ENCODE peak calls at places on chromosomes 2 and 18, in four cellular contexts. W is stimulated activated CD4-positive, alpha-beta T cell treated with anti-CD3 and anti-CD28 coated beads, Interleukin-4, amount 100 ng/mL, for 24 hours; J is EH; L is heart left ventricle. P is an unnamed sample.

GRCh38 chr2:163121483-163121882 is 282.9 kb upstream of the KCNH7 start:
- DNase-seq in L (no peak), W (no peak), J (no peak), P (no peak)

GRCh38 chr2:37615808-37616673 is 55.4 kb downstream of the CDC42EP3 start:
- DNase-seq in L (peak; percentile 43), W (peak; percentile 36), J (no peak), P (peak; percentile 88)

GRCh38 chr18:59300676-59301285 is 17.7 kb downstream of the CPLX4 start:
- DNase-seq in L (no peak), W (no peak), J (no peak), P (no peak)

GRCh38 chr2:43542285-43542933 is 53.4 kb downstream of the THADA start:
- DNase-seq in L (no peak), W (no peak), J (peak; percentile 59), P (no peak)

GRCh38 chr2:240433973-240434727 is 1.3 kb upstream of the GPC1 start:
- DNase-seq in J (peak; percentile 97), W (peak; percentile 22), L (peak; percentile 26), P (peak; percentile 35)

GRCh38 chr2:190126758-190127157 is 64.2 kb upstream of the MSTN start:
- DNase-seq in J (no peak), W (no peak), L (no peak), P (no peak)

GRCh38 chr2:238171575-238172187 is 12.9 kb downstream of the ERFE start:
- DNase-seq in W (no peak), L (no peak), J (no peak), P (no peak)

GRCh38 chr2:179843541-179843940 is 17.9 kb downstream of the ZNF385B start:
- DNase-seq in J (no peak), L (no peak), W (no peak), P (no peak)

GRCh38 chr18:28802546-28802945 is 625.6 kb upstream of the CDH2 start:
- DNase-seq in W (no peak), L (no peak), J (peak; percentile 72), P (no peak)

GRCh38 chr18:12014976-12015696 is 33.8 kb downstream of the IMPA2 start:
- DNase-seq in J (no peak), W (no peak), L (no peak), P (no peak)

GRCh38 chr18:50154420-50154819 is 40.5 kb downstream of the MYO5B start:
- DNase-seq in J (no peak), W (no peak), L (no peak), P (no peak)

GRCh38 chr18:31399336-31400032 is 22.9 kb downstream of the DSG4 start:
- DNase-seq in L (no peak), W (no peak), J (no peak), P (no peak)

GRCh38 chr2:18991177-18992168 is 366.9 kb downstream of the OSR1 start:
- DNase-seq in L (peak; percentile 26), W (no peak), J (peak; percentile 95), P (no peak)

GRCh38 chr2:113200736-113201490 is 27.1 kb downstream of the PSD4 start:
- DNase-seq in W (no peak), J (no peak), L (no peak), P (no peak)

GRCh38 chr2:234134496-234134895 is 84.0 kb downstream of the SPP2 start:
- DNase-seq in J (no peak), W (no peak), L (no peak), P (peak; percentile 1)

GRCh38 chr2:39737661-39738060 is 41.4 kb downstream of the THUMPD2 start:
- DNase-seq in J (peak; percentile 94), L (no peak), W (no peak), P (no peak)

GRCh38 chr2:86398500-86398899 is 42.7 kb upstream of the KDM3A start:
- DNase-seq in J (no peak), L (no peak), W (no peak), P (no peak)

GRCh38 chr2:18362696-18363095 is 197.8 kb downstream of the RDH14 start:
- DNase-seq in L (no peak), J (peak; percentile 95), W (no peak), P (no peak)

GRCh38 chr2:166651080-166651675 is 157.1 kb upstream of the SCN7A start:
- DNase-seq in J (peak; percentile 83), L (no peak), W (no peak), P (no peak)

GRCh38 chr2:162297925-162298552 is 20.4 kb downstream of the IFIH1 start:
- DNase-seq in J (peak; percentile 81), W (peak; percentile 75), L (no peak), P (peak; percentile 49)

GRCh38 chr2:102436284-102436683 is 13.3 kb downstream of the IL18RAP start:
- DNase-seq in L (no peak), J (peak; percentile 27), W (peak; percentile 27), P (no peak)

P was measured in activated CD4-positive, alpha-beta memory T cell treated with anti-CD3 and anti-CD28 coated beads, Interleukin-2, amount 10 ng/mL, durations not matched to agents 7 days and 5 days.